ENCODE peak calls at places on chromosomes 12 and 14, in eight cellular contexts. D, H, O, K, B, W, E and G are unnamed samples.
A peak's percentile ranks its signal among the peaks of the same experiment; 100 is the strongest.

GRCh38 chr14:101827286-101827685 is 65.8 kb downstream of the PPP2R5C start:
- DNase-seq in W (no peak), K (no peak), O (no peak), B (no peak), D (no peak), H (no peak), E (no peak), G (no peak)

GRCh38 chr12:129467749-129468148 is 436.1 kb downstream of the TMEM132D start:
- DNase-seq in W (no peak), H (no peak), B (no peak), K (no peak), E (no peak), O (no peak), D (no peak), G (no peak)

GRCh38 chr14:75448209-75448608 is 20.4 kb downstream of the JDP2 start:
- DNase-seq in K (no peak), E (no peak), O (no peak), W (no peak), B (no peak), D (no peak), H (no peak), G (no peak)

GRCh38 chr14:75522224-75522764 is at the start of gene BATF:
- DNase-seq in W (no peak), D (no peak), H (no peak), K (no peak), O (no peak), B (no peak), E (peak; percentile 58), G (no peak)

GRCh38 chr12:94983321-94983720 is 20.2 kb downstream of the NDUFA12 start:
- DNase-seq in E (no peak), K (peak; percentile 70), H (no peak), D (no peak), W (no peak), B (no peak), O (no peak), G (no peak)

GRCh38 chr14:24056800-24057184 is 5.0 kb downstream of the CARMIL3 start:
- DNase-seq in O (no peak), K (no peak), H (no peak), W (no peak), B (no peak), E (no peak), D (no peak), G (no peak)

GRCh38 chr14:102363182-102363952 is 626 bp downstream of the TECPR2 start:
- DNase-seq in W (peak; percentile 79), K (peak; percentile 36), E (no peak), D (no peak), H (peak; percentile 53), O (peak; percentile 50), B (no peak), G (no peak)

GRCh38 chr14:67360469-67361206 is 510 bp downstream of the EIF2S1 start:
- DNase-seq in W (no peak), K (no peak), D (no peak), B (no peak), O (no peak), H (no peak), E (no peak), G (no peak)

GRCh38 chr12:52526511-52526951 is 6.3 kb upstream of the KRT5 start:
- DNase-seq in E (peak; percentile 10), B (no peak), K (no peak), W (no peak), O (no peak), D (peak; percentile 40), H (no peak), G (no peak)

GRCh38 chr12:41515953-41516352 is 327.8 kb downstream of the PDZRN4 start:
- DNase-seq in O (no peak), H (no peak), D (no peak), B (no peak), W (no peak), E (no peak), K (no peak), G (no peak)

DNA sequence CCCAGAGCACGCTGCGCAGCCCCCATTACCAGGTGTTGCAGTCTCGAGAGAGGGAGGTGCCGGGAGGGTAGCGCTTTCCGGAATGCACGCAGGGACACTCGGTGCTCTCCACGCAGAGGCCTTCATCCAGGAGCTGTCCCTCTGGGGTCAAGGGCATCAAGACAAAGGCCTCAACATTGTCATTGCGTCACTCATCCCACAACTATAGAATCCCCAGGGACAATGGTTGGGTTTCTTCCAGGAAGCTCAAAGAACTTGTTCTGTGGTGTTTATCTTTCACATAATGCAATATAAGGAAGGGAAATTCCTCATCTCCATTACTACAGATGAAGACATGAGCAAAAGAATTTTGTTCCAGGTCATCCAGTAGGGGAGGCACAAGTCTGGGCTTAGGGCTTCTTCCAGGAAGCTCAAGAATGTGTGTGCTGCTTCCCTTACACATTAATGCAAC is 52.1 kb downstream of the VWF start:
- DNase-seq in D (no peak), E (no peak), K (peak; percentile 67), O (peak; percentile 41), W (peak; percentile 93), B (no peak), H (no peak), G (no peak)
- TF ChIP-seq CTCF in D (peak; percentile 26), E (no peak), K (peak; percentile 20), O (peak; percentile 24), W (peak; percentile 55), B (peak; percentile 32), H (peak; percentile 39), G (no peak)

DNA sequence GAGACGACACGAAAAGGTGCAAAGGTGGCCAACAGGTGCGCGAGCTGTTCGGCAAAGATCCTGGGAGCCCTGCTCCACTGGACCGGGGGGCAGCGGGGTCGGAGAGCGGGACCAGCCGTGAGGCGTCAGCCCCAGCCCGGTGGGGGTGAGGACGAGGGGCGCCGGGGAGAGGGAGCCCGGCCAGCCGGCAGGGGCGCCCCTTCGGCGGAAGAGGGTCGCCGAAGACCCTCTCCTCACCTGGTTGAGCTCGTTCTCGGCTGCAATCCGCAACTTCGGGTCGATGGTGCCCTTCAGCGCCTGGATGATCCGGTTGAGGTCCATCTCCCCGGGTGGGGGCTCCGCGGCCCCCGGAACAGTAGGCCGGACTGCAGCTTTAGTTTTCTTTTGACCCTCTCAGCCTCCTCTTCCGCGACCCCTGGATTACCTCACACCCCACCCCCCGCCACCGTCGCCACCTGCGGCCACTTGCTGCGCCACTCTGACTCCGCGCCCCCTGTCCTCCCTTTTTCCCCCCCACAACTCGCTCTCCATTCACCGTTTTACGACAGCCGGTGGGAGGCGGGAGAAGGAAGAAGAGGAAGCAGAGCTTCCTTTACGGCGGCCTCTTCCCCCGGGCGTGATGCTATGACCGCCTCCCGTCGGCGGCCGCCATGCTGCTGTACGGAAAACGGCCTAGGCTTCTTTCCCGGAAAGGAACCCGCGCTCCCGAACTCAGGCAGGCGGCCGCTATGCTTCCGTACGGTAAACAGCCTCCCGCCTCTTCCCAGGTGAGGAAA is at the start of gene IPO8:
- DNase-seq in W (peak; percentile 95), O (peak; percentile 91), D (peak; percentile 99), H (peak; percentile 93), B (peak; percentile 76), E (peak; percentile 73), K (peak; percentile 86), G (peak; percentile 65)
- TF ChIP-seq CTCF in W (peak; percentile 2), O (peak; percentile 28), D (peak; percentile 80), H (peak; percentile 42), B (peak; percentile 46), E (no peak), K (no peak), G (no peak)

GRCh38 chr12:6751767-6752166 is 1.2 kb downstream of the MLF2 start:
- DNase-seq in O (no peak), B (no peak), E (no peak), K (no peak), H (no peak), W (no peak), D (no peak), G (no peak)

GRCh38 chr12:6753772-6754356 is 923 bp upstream of the MLF2 start:
- DNase-seq in K (no peak), W (no peak), B (no peak), E (no peak), H (no peak), D (no peak), O (no peak), G (no peak)

GRCh38 chr12:6752931-6753771 is at the start of gene MLF2:
- DNase-seq in W (peak; percentile 99), D (peak; percentile 100), O (peak; percentile 99), E (peak; percentile 98), K (peak; percentile 98), B (peak; percentile 98), H (peak; percentile 98), G (peak; percentile 87)

GRCh38 chr12:6750506-6750905 is 2.4 kb downstream of the MLF2 start:
- DNase-seq in W (peak; percentile 70), K (no peak), D (no peak), O (no peak), E (no peak), H (no peak), B (no peak), G (no peak)

DNA sequence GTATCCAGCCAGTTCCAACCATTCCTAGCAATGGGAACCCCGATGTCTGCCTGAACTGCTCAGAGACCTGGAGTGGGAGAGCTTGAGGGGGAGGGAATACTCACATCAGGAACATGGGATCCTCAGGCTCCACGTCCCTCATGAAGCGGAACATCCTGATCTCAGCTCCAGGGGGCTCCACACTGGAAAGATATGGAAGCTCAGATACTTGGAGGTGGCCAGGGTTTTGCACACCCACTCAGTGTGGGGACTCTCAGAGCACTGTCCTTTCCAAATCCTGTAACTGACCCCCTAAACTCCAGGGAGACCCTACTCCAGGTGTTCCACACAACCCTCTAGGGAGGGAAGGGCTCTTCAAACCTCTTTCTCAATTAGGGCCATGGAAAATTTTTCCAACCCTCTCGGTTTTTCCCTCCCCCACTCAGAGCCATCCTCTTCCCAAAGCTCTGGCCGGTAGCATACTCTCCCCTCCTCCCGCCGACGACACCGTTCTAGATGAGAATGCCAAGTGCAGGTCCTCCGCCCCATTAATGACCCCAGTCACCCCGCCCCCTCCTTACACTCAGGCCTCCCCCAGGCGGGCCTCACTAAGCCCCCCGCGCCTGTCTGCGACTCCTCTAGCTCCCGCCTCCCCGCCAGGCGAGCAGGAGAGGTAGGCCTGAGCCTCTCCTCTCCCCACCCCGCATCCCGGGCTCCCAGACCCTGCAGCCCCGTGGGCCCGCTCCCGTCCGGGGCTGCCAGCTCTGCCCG is 585 bp downstream of the MLF2 start:
- DNase-seq in W (peak; percentile 35), K (peak; percentile 29), O (no peak), D (peak; percentile 69), E (no peak), B (no peak), H (peak; percentile 55), G (no peak)
- TF ChIP-seq CTCF in W (peak; percentile 36), K (peak; percentile 31), O (peak; percentile 62), D (peak; percentile 74), E (no peak), B (peak; percentile 62), H (no peak), G (peak; percentile 13)

DNA sequence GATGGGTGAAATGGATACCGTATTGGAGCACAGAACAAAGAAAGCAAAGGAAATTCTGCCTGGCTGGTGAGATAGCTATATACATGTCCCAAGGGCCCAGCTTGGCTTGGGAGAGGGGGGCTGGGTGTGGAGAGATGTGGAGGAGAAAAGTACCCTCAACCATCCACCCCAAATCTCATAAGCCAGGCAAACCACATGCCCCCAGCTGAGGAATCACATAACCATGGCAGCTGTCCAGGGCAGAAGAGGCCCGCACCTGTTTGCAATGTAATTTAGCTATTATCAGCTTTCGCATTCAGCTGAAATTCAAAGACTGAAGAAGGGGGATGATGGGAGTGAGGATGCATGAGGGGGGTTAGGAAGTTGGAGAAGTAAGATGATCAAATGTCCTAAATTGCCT is 196.1 kb downstream of the TBX5 start:
- DNase-seq in O (no peak), H (no peak), B (no peak), D (no peak), K (no peak), W (no peak), E (no peak), G (no peak)
- TF ChIP-seq CTCF in O (no peak), H (no peak), B (no peak), D (no peak), K (no peak), W (no peak), E (no peak), G (no peak)